ENCODE peak calls at places on chromosomes 11 and 22, in five cellular contexts. H is fibroblast of lung, O is heart left ventricle, Z is K562, A is tibial nerve. E is an unnamed sample. For H3K4me1, the result is how much of the 10 kb centered on the place peaks cover.

GRCh38 chr11:76233936-76234703 is 27.8 kb upstream of the WNT11 start:
- DNase-seq in H (peak), O (peak), Z (peak), A (peak), E (peak)

GRCh38 chr11:128696930-128697329 is 3.1 kb downstream of the FLI1 start:
- DNase-seq in H (no peak), O (no peak), Z (no peak), A (no peak), E (no peak)

GRCh38 chr11:69385832-69386415 is 92.0 kb downstream of the MYEOV start:
- DNase-seq in H (no peak), O (peak), Z (no peak), A (no peak), E (no peak)

GRCh38 chr22:38098410-38099249 is 11.9 kb downstream of the BAIAP2L2 start:
- DNase-seq in H (peak), O (no peak), Z (no peak), A (no peak), E (no peak)

GRCh38 chr11:68354181-68354872 is 41.9 kb downstream of the LRP5 start:
- DNase-seq in H (peak), O (peak), Z (no peak), A (peak), E (peak)

GRCh38 chr11:134272381-134273316 is 3.5 kb upstream of the GLB1L3 start:
- DNase-seq in H (peak), O (no peak), Z (peak), A (no peak), E (no peak)

GRCh38 chr11:45174168-45174835 is 27.9 kb downstream of the PRDM11 start:
- DNase-seq in H (no peak), O (no peak), Z (no peak), A (no peak), E (no peak)

GRCh38 chr11:72239296-72239848 is 4.6 kb downstream of the PHOX2A start:
- DNase-seq in H (peak), O (peak), Z (no peak), A (no peak), E (peak)

GRCh38 chr11:1740786-1741530 is 9.4 kb downstream of the IFITM10 start:
- DNase-seq in H (no peak), O (no peak), Z (no peak), A (no peak), E (no peak)

GRCh38 chr11:115741376-115741775 is 237.2 kb upstream of the CADM1 start:
- DNase-seq in H (no peak), O (no peak), Z (no peak), A (no peak), E (no peak)

GRCh38 chr11:116637766-116638165 is 135.0 kb downstream of the BUD13 start:
- DNase-seq in H (no peak), O (no peak), Z (no peak), A (no peak), E (no peak)

GRCh38 chr11:119023741-119024140 is 5.2 kb downstream of the TRAPPC4 start:
- DNase-seq in H (no peak), O (no peak), Z (peak), A (no peak), E (no peak)

GRCh38 chr11:34840736-34841386 is 75.3 kb downstream of the APIP start:
- DNase-seq in H (no peak), O (no peak), Z (peak), A (no peak), E (no peak)

GRCh38 chr22:24183321-24184031 is 2.2 kb downstream of the SUSD2 start:
- DNase-seq in H (no peak), O (no peak), Z (no peak), A (no peak), E (peak)

GRCh38 chr11:36146437-36146836 is 142.8 kb downstream of the COMMD9 start:
- DNase-seq in H (no peak), O (no peak), Z (no peak), A (no peak), E (no peak)

GRCh38 chr22:31618057-31618456 is 44.0 kb downstream of the PISD start:
- DNase-seq in H (no peak), O (no peak), Z (no peak), A (no peak), E (no peak)

GRCh38 chr22:48429621-48430020 is 1398.1 kb downstream of the BRD1 start:
- DNase-seq in H (no peak), O (no peak), Z (no peak), A (no peak), E (no peak)

GRCh38 chr22:38317995-38318715 is 922 bp upstream of the CSNK1E start:
- DNase-seq in H (peak), O (peak), Z (peak), A (peak), E (peak)

GRCh38 chr11:45413156-45413833 is 127.2 kb upstream of the SYT13 start:
- DNase-seq in H (no peak), O (no peak), Z (no peak), A (no peak), E (no peak)

GRCh38 chr22:35337932-35338331 is 38.2 kb downstream of the TOM1 start:
- DNase-seq in H (no peak), O (no peak), Z (no peak), A (no peak), E (no peak)

GRCh38 chr11:60657880-60658279 is 41.5 kb upstream of the MS4A8 start:
- DNase-seq in H (no peak), O (no peak), Z (no peak), A (no peak), E (no peak)

GRCh38 chr11:19795082-19795481 is 82.4 kb downstream of the NAV2 start:
- DNase-seq in H (no peak), O (no peak), Z (no peak), A (no peak), E (no peak)

GRCh38 chr22:38733329-38734202 is 22.2 kb downstream of the SUN2 start:
- DNase-seq in H (peak), O (peak), Z (peak), A (peak), E (peak)

GRCh38 chr11:57462597-57462996 is 2.3 kb downstream of the RTN4RL2 start:
- DNase-seq in H (no peak), O (no peak), Z (no peak), A (no peak), E (no peak)

GRCh38 chr11:57463596-57464342 is 3.4 kb downstream of the RTN4RL2 start:
- DNase-seq in H (no peak), O (no peak), Z (no peak), A (no peak), E (no peak)

GRCh38 chr11:57461841-57462489 is 1.6 kb downstream of the RTN4RL2 start:
- DNase-seq in H (no peak), O (no peak), Z (no peak), A (no peak), E (no peak)

GRCh38 chr11:57466680-57467079 is 6.4 kb downstream of the RTN4RL2 start:
- DNase-seq in H (no peak), O (no peak), Z (no peak), A (no peak), E (no peak)

GRCh38 chr11:57464343-57465181 is 4.2 kb downstream of the RTN4RL2 start:
- DNase-seq in H (no peak), O (no peak), Z (peak), A (no peak), E (no peak)
- H3K4me1 ChIP-seq in H (under half), O (under half), Z (under half), A (under half), E (under half)

DNA sequence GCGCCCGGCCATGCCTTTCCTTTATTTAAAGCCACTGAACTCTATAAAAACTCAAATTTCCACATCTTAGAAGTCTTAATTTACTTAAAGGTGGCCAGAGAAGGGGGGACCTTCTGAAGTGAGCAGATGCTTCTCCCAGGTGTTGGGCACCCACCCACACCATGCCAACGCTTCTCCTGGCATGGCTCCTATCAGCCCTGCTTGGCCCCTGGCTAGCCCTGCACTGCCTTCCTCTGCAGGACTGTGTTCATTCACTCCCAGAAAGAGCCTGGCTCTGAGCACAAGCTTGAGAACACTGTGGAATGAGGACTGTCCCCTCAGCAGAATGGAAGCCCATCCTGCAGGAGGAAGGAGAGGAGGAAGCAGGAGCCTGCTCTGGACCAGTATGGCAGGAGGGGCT is 34.6 kb upstream of the ARFGAP3 start:
- DNase-seq in H (no peak), O (no peak), Z (no peak), A (no peak), E (no peak)
- H3K4me1 ChIP-seq in H (under half), O (half or more), Z (under half), A (under half), E (under half)

DNA sequence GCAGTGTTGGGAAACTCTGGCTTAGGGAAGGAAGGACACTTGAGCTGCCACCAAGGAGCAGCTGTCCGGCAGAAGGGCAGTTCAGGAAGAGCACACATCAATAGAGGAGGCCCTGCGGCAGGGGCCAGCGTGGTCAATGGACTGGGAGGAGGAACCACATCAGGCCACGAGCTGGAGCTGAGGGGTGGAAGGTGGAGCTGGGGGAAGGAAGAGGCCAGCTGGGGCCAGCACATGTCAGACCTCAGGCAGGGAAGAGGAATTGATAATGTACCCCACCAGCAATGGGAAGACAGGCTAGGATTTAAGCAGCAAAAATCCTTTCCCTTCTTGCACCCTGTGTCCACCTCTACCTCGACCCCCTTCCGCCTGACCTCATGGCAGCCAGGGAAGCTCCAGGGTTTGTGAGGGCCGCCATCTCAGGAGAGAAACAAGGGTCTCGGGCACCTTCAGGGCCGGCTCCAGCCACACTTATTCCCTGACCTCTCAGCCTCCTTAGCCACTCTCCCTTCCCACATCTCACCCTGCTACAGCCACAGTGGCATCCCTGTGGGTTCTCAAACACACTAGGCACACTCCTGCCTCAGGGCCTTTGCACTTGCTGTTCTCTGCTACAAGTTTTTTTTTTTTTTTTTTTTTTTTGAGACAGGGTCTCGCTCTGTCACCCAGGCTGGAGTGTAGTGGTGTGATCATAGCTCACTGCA is 157.8 kb upstream of the GRK3 start:
- DNase-seq in H (no peak), O (peak), Z (no peak), A (no peak), E (peak)
- H3K4me1 ChIP-seq in H (under half), O (under half), Z (under half), A (under half), E (under half)

GRCh38 chr11:96963375-96963774 is 573.6 kb downstream of the JRKL start:
- DNase-seq in H (no peak), O (no peak), Z (no peak), A (no peak), E (no peak)
- H3K4me1 ChIP-seq in H (under half), O (under half), Z (under half), A (under half), E (under half)